ENCODE peak calls at places on chromosomes 5 and 9, in seven cellular contexts. One of them, this sample, is unnamed.
A peak's percentile ranks its signal among the peaks of the same experiment; 100 is the strongest.

GRCh38 chr9:21961569-21961968 is 32.6 kb downstream of the CDKN2A start:
- DNase-seq in BJ: no peak
- DNase-seq in spleen: no peak
- DNase-seq in GM20000: no peak
- DNase-seq in progenitor cell of endocrine pancreas: no peak
- DNase-seq in gastrocnemius medialis: no peak
- DNase-seq in HFF-Myc: no peak
- DNase-seq in this sample: no peak

GRCh38 chr5:80238778-80239679 is 16.8 kb downstream of the SERINC5 start:
- DNase-seq in progenitor cell of endocrine pancreas: no peak
- DNase-seq in GM20000: no peak
- DNase-seq in HFF-Myc: no peak
- DNase-seq in BJ: no peak
- DNase-seq in gastrocnemius medialis: peak; percentile 67
- DNase-seq in spleen: no peak
- DNase-seq in this sample: no peak

GRCh38 chr5:95280692-95281091 is 4.2 kb downstream of the MCTP1 start:
- DNase-seq in spleen: no peak
- DNase-seq in gastrocnemius medialis: no peak
- DNase-seq in progenitor cell of endocrine pancreas: no peak
- DNase-seq in HFF-Myc: no peak
- DNase-seq in GM20000: no peak
- DNase-seq in BJ: no peak
- DNase-seq in this sample: no peak

GRCh38 chr9:93110400-93110855 is 14.4 kb downstream of the CARD19 start:
- DNase-seq in BJ: no peak
- DNase-seq in GM20000: no peak
- DNase-seq in progenitor cell of endocrine pancreas: no peak
- DNase-seq in HFF-Myc: no peak
- DNase-seq in gastrocnemius medialis: peak; percentile 14
- DNase-seq in spleen: peak; percentile 85
- DNase-seq in this sample: no peak

GRCh38 chr9:114335745-114336144 is 6.1 kb downstream of the ORM2 start:
- DNase-seq in spleen: no peak
- DNase-seq in GM20000: no peak
- DNase-seq in BJ: no peak
- DNase-seq in HFF-Myc: no peak
- DNase-seq in gastrocnemius medialis: no peak
- DNase-seq in progenitor cell of endocrine pancreas: no peak
- DNase-seq in this sample: no peak

GRCh38 chr9:109910616-109911568 is 130.9 kb downstream of the PALM2AKAP2 start:
- DNase-seq in gastrocnemius medialis: no peak
- DNase-seq in HFF-Myc: peak; percentile 74
- DNase-seq in spleen: no peak
- DNase-seq in BJ: peak; percentile 46
- DNase-seq in progenitor cell of endocrine pancreas: no peak
- DNase-seq in GM20000: no peak
- DNase-seq in this sample: peak; percentile 76

GRCh38 chr9:98097836-98098235 is 21.2 kb downstream of the TRIM14 start:
- DNase-seq in progenitor cell of endocrine pancreas: no peak
- DNase-seq in BJ: no peak
- DNase-seq in spleen: no peak
- DNase-seq in HFF-Myc: no peak
- DNase-seq in gastrocnemius medialis: no peak
- DNase-seq in GM20000: peak; percentile 61
- DNase-seq in this sample: no peak

GRCh38 chr9:81720450-81721086 is 31.2 kb upstream of the TLE1 start:
- DNase-seq in progenitor cell of endocrine pancreas: no peak
- DNase-seq in HFF-Myc: no peak
- DNase-seq in gastrocnemius medialis: no peak
- DNase-seq in BJ: no peak
- DNase-seq in GM20000: no peak
- DNase-seq in spleen: no peak
- DNase-seq in this sample: no peak

GRCh38 chr9:134326754-134327526 is 685 bp downstream of the RXRA start:
- DNase-seq in gastrocnemius medialis: peak; percentile 50
- DNase-seq in spleen: peak; percentile 87
- DNase-seq in BJ: no peak
- DNase-seq in HFF-Myc: no peak
- DNase-seq in GM20000: peak; percentile 81
- DNase-seq in progenitor cell of endocrine pancreas: no peak
- DNase-seq in this sample: no peak

GRCh38 chr5:149739371-149739770 is 9.3 kb downstream of the PPARGC1B start:
- DNase-seq in HFF-Myc: no peak
- DNase-seq in progenitor cell of endocrine pancreas: no peak
- DNase-seq in spleen: no peak
- DNase-seq in gastrocnemius medialis: no peak
- DNase-seq in GM20000: no peak
- DNase-seq in BJ: no peak
- DNase-seq in this sample: no peak

GRCh38 chr5:75412111-75412990 is 75.3 kb downstream of the HMGCR start:
- DNase-seq in gastrocnemius medialis: no peak
- DNase-seq in BJ: no peak
- DNase-seq in GM20000: no peak
- DNase-seq in HFF-Myc: no peak
- DNase-seq in progenitor cell of endocrine pancreas: no peak
- DNase-seq in spleen: no peak
- DNase-seq in this sample: peak; percentile 72

GRCh38 chr5:107505763-107506534 is 164.8 kb downstream of the EFNA5 start:
- DNase-seq in GM20000: no peak
- DNase-seq in gastrocnemius medialis: no peak
- DNase-seq in spleen: no peak
- DNase-seq in BJ: no peak
- DNase-seq in progenitor cell of endocrine pancreas: no peak
- DNase-seq in HFF-Myc: no peak
- DNase-seq in this sample: no peak

GRCh38 chr5:153641183-153641688 is 150.8 kb downstream of the GRIA1 start:
- DNase-seq in BJ: no peak
- DNase-seq in HFF-Myc: no peak
- DNase-seq in GM20000: no peak
- DNase-seq in progenitor cell of endocrine pancreas: no peak
- DNase-seq in gastrocnemius medialis: no peak
- DNase-seq in spleen: no peak
- DNase-seq in this sample: no peak

GRCh38 chr5:87924451-87924850 is 344.2 kb downstream of the TMEM161B start:
- DNase-seq in gastrocnemius medialis: no peak
- DNase-seq in spleen: no peak
- DNase-seq in progenitor cell of endocrine pancreas: no peak
- DNase-seq in HFF-Myc: no peak
- DNase-seq in GM20000: no peak
- DNase-seq in BJ: no peak
- DNase-seq in this sample: no peak

GRCh38 chr5:78755822-78756429 is 107.4 kb upstream of the LHFPL2 start:
- DNase-seq in HFF-Myc: no peak
- DNase-seq in spleen: no peak
- DNase-seq in progenitor cell of endocrine pancreas: no peak
- DNase-seq in BJ: no peak
- DNase-seq in GM20000: no peak
- DNase-seq in gastrocnemius medialis: no peak
- DNase-seq in this sample: no peak

GRCh38 chr5:175590471-175590881 is 67.4 kb upstream of the HRH2 start:
- DNase-seq in gastrocnemius medialis: no peak
- DNase-seq in GM20000: no peak
- DNase-seq in progenitor cell of endocrine pancreas: no peak
- DNase-seq in spleen: no peak
- DNase-seq in HFF-Myc: peak; percentile 29
- DNase-seq in BJ: no peak
- DNase-seq in this sample: peak; percentile 55

GRCh38 chr9:109331353-109331752 is 10.5 kb upstream of the EPB41L4B start:
- DNase-seq in BJ: no peak
- DNase-seq in HFF-Myc: no peak
- DNase-seq in spleen: no peak
- DNase-seq in progenitor cell of endocrine pancreas: no peak
- DNase-seq in gastrocnemius medialis: no peak
- DNase-seq in GM20000: no peak
- DNase-seq in this sample: no peak

GRCh38 chr5:42985129-42986037 is 54.7 kb downstream of the ANXA2R start:
- DNase-seq in GM20000: no peak
- DNase-seq in BJ: no peak
- DNase-seq in spleen: no peak
- DNase-seq in progenitor cell of endocrine pancreas: no peak
- DNase-seq in HFF-Myc: no peak
- DNase-seq in gastrocnemius medialis: no peak
- DNase-seq in this sample: peak; percentile 57

GRCh38 chr5:102271759-102272158 is 24.3 kb downstream of the SLCO4C1 start:
- DNase-seq in spleen: no peak
- DNase-seq in GM20000: no peak
- DNase-seq in HFF-Myc: no peak
- DNase-seq in BJ: no peak
- DNase-seq in gastrocnemius medialis: no peak
- DNase-seq in progenitor cell of endocrine pancreas: no peak
- DNase-seq in this sample: no peak

GRCh38 chr5:80959768-80960442 is at the start of gene RASGRF2:
- DNase-seq in GM20000: peak; percentile 41
- DNase-seq in BJ: no peak
- DNase-seq in spleen: peak; percentile 76
- DNase-seq in progenitor cell of endocrine pancreas: peak; percentile 14
- DNase-seq in gastrocnemius medialis: no peak
- DNase-seq in HFF-Myc: no peak
- DNase-seq in this sample: no peak

GRCh38 chr5:15366676-15367391 is 133.1 kb upstream of the FBXL7 start:
- DNase-seq in progenitor cell of endocrine pancreas: no peak
- DNase-seq in spleen: no peak
- DNase-seq in GM20000: no peak
- DNase-seq in BJ: no peak
- DNase-seq in HFF-Myc: no peak
- DNase-seq in gastrocnemius medialis: no peak
- DNase-seq in this sample: no peak

GRCh38 chr9:72356019-72356653 is 8.9 kb downstream of the ZFAND5 start:
- DNase-seq in BJ: no peak
- DNase-seq in gastrocnemius medialis: no peak
- DNase-seq in spleen: no peak
- DNase-seq in HFF-Myc: peak; percentile 75
- DNase-seq in GM20000: no peak
- DNase-seq in progenitor cell of endocrine pancreas: no peak
- DNase-seq in this sample: peak; percentile 58

GRCh38 chr9:124054671-124055212 is 43.2 kb downstream of the LHX2 start:
- DNase-seq in spleen: no peak
- DNase-seq in GM20000: peak; percentile 73
- DNase-seq in gastrocnemius medialis: no peak
- DNase-seq in BJ: peak; percentile 41
- DNase-seq in progenitor cell of endocrine pancreas: no peak
- DNase-seq in HFF-Myc: no peak
- DNase-seq in this sample: peak; percentile 88
- TF ChIP-seq CTCF in spleen: no peak
- TF ChIP-seq CTCF in GM20000: no peak
- TF ChIP-seq CTCF in gastrocnemius medialis: no peak
- TF ChIP-seq CTCF in BJ: peak; percentile 21
- TF ChIP-seq CTCF in progenitor cell of endocrine pancreas: no peak
- TF ChIP-seq CTCF in HFF-Myc: no peak
- TF ChIP-seq CTCF in this sample: peak; percentile 25

GRCh38 chr5:141186897-141187512 is at the start of gene PCDHB9:
- DNase-seq in gastrocnemius medialis: no peak
- DNase-seq in spleen: no peak
- DNase-seq in progenitor cell of endocrine pancreas: no peak
- DNase-seq in HFF-Myc: no peak
- DNase-seq in GM20000: no peak
- DNase-seq in BJ: no peak
- DNase-seq in this sample: peak; percentile 58
- TF ChIP-seq CTCF in gastrocnemius medialis: no peak
- TF ChIP-seq CTCF in spleen: no peak
- TF ChIP-seq CTCF in progenitor cell of endocrine pancreas: no peak
- TF ChIP-seq CTCF in HFF-Myc: peak; percentile 54
- TF ChIP-seq CTCF in GM20000: no peak
- TF ChIP-seq CTCF in BJ: peak; percentile 50
- TF ChIP-seq CTCF in this sample: peak; percentile 88

DNA sequence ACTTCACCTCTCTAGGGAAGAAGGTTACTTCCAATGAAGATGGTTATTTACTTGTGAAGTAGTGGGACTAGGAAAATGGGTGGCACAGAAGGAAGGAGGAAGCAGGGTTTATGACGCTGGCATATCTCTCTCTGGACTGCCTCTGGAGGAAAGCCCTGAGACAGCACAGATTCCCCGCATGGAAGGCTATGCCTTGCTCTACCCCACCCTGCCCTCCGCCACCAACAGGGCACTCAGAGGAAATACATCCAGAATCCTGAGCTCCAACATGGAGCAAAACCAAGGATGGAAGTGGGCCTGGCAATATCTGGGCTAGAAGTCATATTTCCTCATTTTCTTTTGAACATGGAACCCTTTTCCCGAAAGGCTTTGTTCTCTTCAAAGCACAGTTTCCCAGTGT is 346.9 kb downstream of the ZSWIM6 start:
- DNase-seq in GM20000: no peak
- DNase-seq in progenitor cell of endocrine pancreas: no peak
- DNase-seq in HFF-Myc: no peak
- DNase-seq in gastrocnemius medialis: no peak
- DNase-seq in spleen: no peak
- DNase-seq in BJ: no peak
- DNase-seq in this sample: no peak
- TF ChIP-seq CTCF in GM20000: no peak
- TF ChIP-seq CTCF in progenitor cell of endocrine pancreas: peak; percentile 29
- TF ChIP-seq CTCF in HFF-Myc: no peak
- TF ChIP-seq CTCF in gastrocnemius medialis: no peak
- TF ChIP-seq CTCF in spleen: no peak
- TF ChIP-seq CTCF in BJ: no peak
- TF ChIP-seq CTCF in this sample: no peak

GRCh38 chr9:101115062-101115461 is 86.5 kb downstream of the PLPPR1 start:
- DNase-seq in HFF-Myc: no peak
- DNase-seq in progenitor cell of endocrine pancreas: no peak
- DNase-seq in gastrocnemius medialis: no peak
- DNase-seq in GM20000: no peak
- DNase-seq in BJ: no peak
- DNase-seq in spleen: no peak
- DNase-seq in this sample: no peak

GRCh38 chr9:101117091-101117490 is 88.6 kb downstream of the PLPPR1 start:
- DNase-seq in HFF-Myc: no peak
- DNase-seq in spleen: no peak
- DNase-seq in BJ: no peak
- DNase-seq in gastrocnemius medialis: no peak
- DNase-seq in GM20000: no peak
- DNase-seq in progenitor cell of endocrine pancreas: no peak
- DNase-seq in this sample: no peak

GRCh38 chr9:101121836-101122399 is 93.4 kb downstream of the PLPPR1 start:
- DNase-seq in spleen: no peak
- DNase-seq in HFF-Myc: no peak
- DNase-seq in GM20000: no peak
- DNase-seq in progenitor cell of endocrine pancreas: no peak
- DNase-seq in BJ: no peak
- DNase-seq in gastrocnemius medialis: no peak
- DNase-seq in this sample: no peak

GRCh38 chr9:101114317-101114716 is 85.8 kb downstream of the PLPPR1 start:
- DNase-seq in BJ: no peak
- DNase-seq in GM20000: no peak
- DNase-seq in spleen: no peak
- DNase-seq in HFF-Myc: no peak
- DNase-seq in progenitor cell of endocrine pancreas: no peak
- DNase-seq in gastrocnemius medialis: no peak
- DNase-seq in this sample: no peak

DNA sequence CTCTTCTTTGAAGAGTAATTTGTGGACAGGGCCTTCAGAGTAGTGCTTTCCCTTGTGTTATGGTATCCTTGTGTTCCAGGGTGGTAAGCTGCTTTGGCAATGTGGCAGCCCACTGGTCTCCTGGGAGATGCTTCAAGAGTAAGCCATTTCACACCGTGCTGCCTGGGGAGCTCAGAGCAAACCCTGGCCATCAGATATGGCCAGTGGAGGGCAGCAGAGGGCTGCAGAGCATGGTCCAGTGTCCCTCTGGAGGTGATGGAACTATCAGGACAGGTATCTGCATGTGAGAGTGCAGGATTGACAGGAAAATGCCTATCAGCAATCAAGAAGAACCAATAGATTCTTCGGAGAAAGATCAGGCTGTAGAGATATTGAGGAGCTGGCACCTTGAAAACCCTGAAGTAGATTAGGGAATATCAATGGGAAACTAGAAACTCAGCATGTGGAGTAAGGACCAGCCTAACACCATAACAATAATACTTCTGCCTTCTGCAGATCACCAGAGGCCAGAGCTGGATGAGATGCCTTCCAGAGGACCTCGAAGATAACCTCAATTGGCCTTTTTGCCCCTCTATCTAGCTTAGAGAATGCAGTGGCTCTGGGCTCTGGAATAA is 90.8 kb downstream of the PLPPR1 start:
- DNase-seq in gastrocnemius medialis: no peak
- DNase-seq in BJ: no peak
- DNase-seq in progenitor cell of endocrine pancreas: peak; percentile 66
- DNase-seq in spleen: no peak
- DNase-seq in HFF-Myc: no peak
- DNase-seq in GM20000: peak; percentile 47
- DNase-seq in this sample: no peak
- TF ChIP-seq CTCF in gastrocnemius medialis: peak; percentile 39
- TF ChIP-seq CTCF in BJ: peak; percentile 61
- TF ChIP-seq CTCF in progenitor cell of endocrine pancreas: peak; percentile 94
- TF ChIP-seq CTCF in spleen: no peak
- TF ChIP-seq CTCF in HFF-Myc: peak; percentile 51
- TF ChIP-seq CTCF in GM20000: peak; percentile 62
- TF ChIP-seq CTCF in this sample: peak; percentile 71